ENCODE peak calls at places on chromosomes 4 and X, in four cellular contexts. One of them, this sample, is unnamed.

GRCh38 chrX:69229436-69229835 is 64.2 kb upstream of the PJA1 start:
- DNase-seq in GM12864: no peak
- DNase-seq in pancreas: no peak
- DNase-seq in choroid plexus epithelial cell: peak
- DNase-seq in this sample: no peak

GRCh38 chrX:73563740-73564073 is 710 bp downstream of the CHIC1 start:
- DNase-seq in GM12864: no peak
- DNase-seq in pancreas: no peak
- DNase-seq in choroid plexus epithelial cell: peak
- DNase-seq in this sample: peak

GRCh38 chr4:73187325-73187724 is 71.3 kb downstream of the ANKRD17 start:
- DNase-seq in GM12864: no peak
- DNase-seq in pancreas: no peak
- DNase-seq in choroid plexus epithelial cell: peak
- DNase-seq in this sample: no peak

GRCh38 chrX:9339603-9340569 is 125.0 kb upstream of the TBL1X start:
- DNase-seq in GM12864: no peak
- DNase-seq in pancreas: no peak
- DNase-seq in choroid plexus epithelial cell: no peak
- DNase-seq in this sample: no peak

GRCh38 chrX:47502591-47503222 is 19.7 kb upstream of the ZNF41 start:
- DNase-seq in GM12864: no peak
- DNase-seq in pancreas: no peak
- DNase-seq in choroid plexus epithelial cell: peak
- DNase-seq in this sample: no peak

GRCh38 chrX:49960061-49960460 is 37.7 kb downstream of the CLCN5 start:
- DNase-seq in GM12864: no peak
- DNase-seq in pancreas: no peak
- DNase-seq in choroid plexus epithelial cell: no peak
- DNase-seq in this sample: no peak

GRCh38 chr4:25238052-25238451 is 4.2 kb downstream of the PI4K2B start:
- DNase-seq in GM12864: no peak
- DNase-seq in pancreas: no peak
- DNase-seq in choroid plexus epithelial cell: peak
- DNase-seq in this sample: no peak

GRCh38 chr4:129231907-129232626 is 136.1 kb downstream of the C4orf33 start:
- DNase-seq in GM12864: no peak
- DNase-seq in pancreas: no peak
- DNase-seq in choroid plexus epithelial cell: no peak
- DNase-seq in this sample: no peak

GRCh38 chrX:23822397-23822796 is 39.4 kb downstream of the SAT1 start:
- DNase-seq in GM12864: no peak
- DNase-seq in pancreas: no peak
- DNase-seq in choroid plexus epithelial cell: peak
- DNase-seq in this sample: no peak

GRCh38 chr4:67556426-67556825 is 2.1 kb upstream of the STAP1 start:
- DNase-seq in GM12864: no peak
- DNase-seq in pancreas: no peak
- DNase-seq in choroid plexus epithelial cell: peak
- DNase-seq in this sample: no peak

GRCh38 chr4:6225469-6225868 is 25.1 kb upstream of the JAKMIP1 start:
- DNase-seq in GM12864: no peak
- DNase-seq in pancreas: no peak
- DNase-seq in choroid plexus epithelial cell: peak
- DNase-seq in this sample: peak

GRCh38 chrX:68841251-68842049 is 12.6 kb downstream of the EFNB1 start:
- DNase-seq in GM12864: no peak
- DNase-seq in pancreas: peak
- DNase-seq in choroid plexus epithelial cell: no peak
- DNase-seq in this sample: no peak

GRCh38 chr4:104901438-104901837 is 245.2 kb upstream of the TET2 start:
- DNase-seq in GM12864: no peak
- DNase-seq in pancreas: no peak
- DNase-seq in choroid plexus epithelial cell: peak
- DNase-seq in this sample: no peak

GRCh38 chr4:142406051-142406549 is 440.0 kb downstream of the INPP4B start:
- DNase-seq in GM12864: no peak
- DNase-seq in pancreas: no peak
- DNase-seq in choroid plexus epithelial cell: peak
- DNase-seq in this sample: no peak

GRCh38 chrX:72100824-72101351 is 30.8 kb downstream of the RTL5 start:
- DNase-seq in GM12864: peak
- DNase-seq in pancreas: no peak
- DNase-seq in choroid plexus epithelial cell: no peak
- DNase-seq in this sample: peak

GRCh38 chrX:108347800-108348199 is 90.4 kb downstream of the COL4A6 start:
- DNase-seq in GM12864: no peak
- DNase-seq in pancreas: no peak
- DNase-seq in choroid plexus epithelial cell: no peak
- DNase-seq in this sample: no peak

GRCh38 chrX:53422091-53422914 is at the start of the genes RIBC1 and SMC1A:
- DNase-seq in GM12864: peak
- DNase-seq in pancreas: peak
- DNase-seq in choroid plexus epithelial cell: peak
- DNase-seq in this sample: peak

GRCh38 chr4:151013944-151014343 is 1.1 kb downstream of the LRBA start:
- DNase-seq in GM12864: no peak
- DNase-seq in pancreas: no peak
- DNase-seq in choroid plexus epithelial cell: no peak
- DNase-seq in this sample: no peak

GRCh38 chr4:183987987-183988392 is 82.9 kb downstream of the STOX2 start:
- DNase-seq in GM12864: no peak
- DNase-seq in pancreas: peak
- DNase-seq in choroid plexus epithelial cell: peak
- DNase-seq in this sample: no peak

GRCh38 chr4:7460591-7460990 is 25.9 kb upstream of the PSAPL1 start:
- DNase-seq in GM12864: no peak
- DNase-seq in pancreas: no peak
- DNase-seq in choroid plexus epithelial cell: peak
- DNase-seq in this sample: no peak

GRCh38 chr4:3009422-3009821 is 46.1 kb downstream of the GRK4 start:
- DNase-seq in GM12864: peak
- DNase-seq in pancreas: no peak
- DNase-seq in choroid plexus epithelial cell: peak
- DNase-seq in this sample: peak

GRCh38 chr4:38154681-38155588 is 194.7 kb downstream of the PTTG2 start:
- DNase-seq in GM12864: no peak
- DNase-seq in pancreas: peak
- DNase-seq in choroid plexus epithelial cell: no peak
- DNase-seq in this sample: no peak

GRCh38 chr4:123546123-123546654 is 149.6 kb downstream of the SPRY1 start:
- DNase-seq in GM12864: no peak
- DNase-seq in pancreas: peak
- DNase-seq in choroid plexus epithelial cell: no peak
- DNase-seq in this sample: no peak

GRCh38 chrX:41921492-41922124 is 1.7 kb downstream of the CASK start:
- DNase-seq in GM12864: no peak
- DNase-seq in pancreas: no peak
- DNase-seq in choroid plexus epithelial cell: peak
- DNase-seq in this sample: peak

GRCh38 chr4:174521800-174522182 is 497 bp downstream of the HPGD start:
- DNase-seq in GM12864: no peak
- DNase-seq in pancreas: peak
- DNase-seq in choroid plexus epithelial cell: no peak
- DNase-seq in this sample: no peak

GRCh38 chrX:351736-352135 is 33.1 kb upstream of the GTPBP6 start:
- DNase-seq in GM12864: no peak
- DNase-seq in pancreas: no peak
- DNase-seq in choroid plexus epithelial cell: no peak
- DNase-seq in this sample: no peak

GRCh38 chr4:112002301-112002700 is 143.0 kb upstream of the FAM241A start:
- DNase-seq in GM12864: no peak
- DNase-seq in pancreas: no peak
- DNase-seq in choroid plexus epithelial cell: no peak
- DNase-seq in this sample: no peak

DNA sequence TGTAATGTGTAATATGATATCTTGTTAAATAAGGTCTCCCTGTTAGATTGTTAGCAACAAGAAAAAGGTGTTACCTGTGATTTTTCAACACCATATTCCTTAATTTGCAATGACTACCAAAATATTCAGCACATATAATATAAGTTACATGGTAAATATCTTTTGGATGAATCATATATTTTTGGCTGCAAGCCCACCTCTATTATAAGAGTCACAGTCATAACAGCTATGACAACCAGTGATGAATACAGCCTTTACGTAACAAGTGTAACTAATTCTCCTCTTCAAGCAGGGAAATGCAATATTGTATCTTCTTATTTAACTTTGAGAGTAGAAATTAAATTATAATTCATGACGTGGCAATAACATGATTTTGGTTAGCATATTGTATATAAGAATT is 187.0 kb downstream of the NLGN4X start:
- DNase-seq in GM12864: no peak
- DNase-seq in pancreas: no peak
- DNase-seq in choroid plexus epithelial cell: no peak
- DNase-seq in this sample: no peak
- TF ChIP-seq CTCF in GM12864: no peak
- TF ChIP-seq CTCF in pancreas: no peak
- TF ChIP-seq CTCF in choroid plexus epithelial cell: no peak
- TF ChIP-seq CTCF in this sample: no peak

GRCh38 chr4:54185380-54185779 is 43.7 kb upstream of the PDGFRA start:
- DNase-seq in GM12864: no peak
- DNase-seq in pancreas: no peak
- DNase-seq in choroid plexus epithelial cell: no peak
- DNase-seq in this sample: no peak
- TF ChIP-seq CTCF in GM12864: no peak
- TF ChIP-seq CTCF in pancreas: no peak
- TF ChIP-seq CTCF in choroid plexus epithelial cell: no peak
- TF ChIP-seq CTCF in this sample: no peak

GRCh38 chr4:163554870-163555465 is 60.5 kb downstream of the TMA16 start:
- DNase-seq in GM12864: no peak
- DNase-seq in pancreas: no peak
- DNase-seq in choroid plexus epithelial cell: peak
- DNase-seq in this sample: no peak

GRCh38 chr4:163556650-163557391 is 62.3 kb downstream of the TMA16 start:
- DNase-seq in GM12864: no peak
- DNase-seq in pancreas: no peak
- DNase-seq in choroid plexus epithelial cell: no peak
- DNase-seq in this sample: no peak

GRCh38 chr4:163558539-163559044 is 64.1 kb downstream of the TMA16 start:
- DNase-seq in GM12864: no peak
- DNase-seq in pancreas: peak
- DNase-seq in choroid plexus epithelial cell: no peak
- DNase-seq in this sample: no peak

GRCh38 chr4:163553146-163553545 is 58.7 kb downstream of the TMA16 start:
- DNase-seq in GM12864: no peak
- DNase-seq in pancreas: no peak
- DNase-seq in choroid plexus epithelial cell: no peak
- DNase-seq in this sample: no peak

GRCh38 chr4:163556169-163556568 is 61.7 kb downstream of the TMA16 start:
- DNase-seq in GM12864: no peak
- DNase-seq in pancreas: no peak
- DNase-seq in choroid plexus epithelial cell: peak
- DNase-seq in this sample: peak
- TF ChIP-seq CTCF in GM12864: no peak
- TF ChIP-seq CTCF in pancreas: no peak
- TF ChIP-seq CTCF in choroid plexus epithelial cell: peak
- TF ChIP-seq CTCF in this sample: peak

DNA sequence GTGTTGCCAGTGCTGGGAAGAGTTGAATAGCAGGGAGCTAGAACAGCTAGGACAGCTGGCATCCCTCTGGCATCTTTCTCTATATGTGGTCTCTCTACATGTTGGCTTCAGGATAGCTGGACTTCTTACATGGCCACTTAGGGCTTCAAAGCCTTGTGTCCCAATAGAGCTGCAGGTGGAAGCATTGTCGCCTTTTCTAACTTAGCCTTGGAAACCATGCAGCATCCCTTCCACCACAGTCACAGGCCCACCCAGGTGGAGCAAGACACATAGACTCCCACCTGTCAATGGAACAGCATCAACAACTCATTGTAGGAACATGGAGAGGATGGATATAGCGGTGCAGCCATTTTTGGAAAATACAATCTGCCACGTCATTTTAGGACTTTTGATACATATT is 149.0 kb downstream of the AASDH start:
- DNase-seq in GM12864: no peak
- DNase-seq in pancreas: no peak
- DNase-seq in choroid plexus epithelial cell: no peak
- DNase-seq in this sample: no peak
- TF ChIP-seq CTCF in GM12864: no peak
- TF ChIP-seq CTCF in pancreas: no peak
- TF ChIP-seq CTCF in choroid plexus epithelial cell: no peak
- TF ChIP-seq CTCF in this sample: no peak

GRCh38 chr4:15963001-15963451 is at the start of gene FGFBP2:
- DNase-seq in GM12864: no peak
- DNase-seq in pancreas: no peak
- DNase-seq in choroid plexus epithelial cell: peak
- DNase-seq in this sample: peak
- TF ChIP-seq CTCF in GM12864: peak
- TF ChIP-seq CTCF in pancreas: no peak
- TF ChIP-seq CTCF in choroid plexus epithelial cell: peak
- TF ChIP-seq CTCF in this sample: peak

GRCh38 chr4:71230258-71230594 is 108.6 kb upstream of the SLC4A4 start:
- DNase-seq in GM12864: no peak
- DNase-seq in pancreas: no peak
- DNase-seq in choroid plexus epithelial cell: no peak
- DNase-seq in this sample: no peak
- TF ChIP-seq CTCF in GM12864: no peak
- TF ChIP-seq CTCF in pancreas: no peak
- TF ChIP-seq CTCF in choroid plexus epithelial cell: no peak
- TF ChIP-seq CTCF in this sample: no peak

GRCh38 chrX:150062292-150063137 is 124.2 kb upstream of the EOLA2 start:
- DNase-seq in GM12864: no peak
- DNase-seq in pancreas: no peak
- DNase-seq in choroid plexus epithelial cell: peak
- DNase-seq in this sample: no peak
- TF ChIP-seq CTCF in GM12864: no peak
- TF ChIP-seq CTCF in pancreas: no peak
- TF ChIP-seq CTCF in choroid plexus epithelial cell: peak
- TF ChIP-seq CTCF in this sample: no peak

GRCh38 chr4:115042496-115042895 is 70.9 kb downstream of the NDST4 start:
- DNase-seq in GM12864: no peak
- DNase-seq in pancreas: no peak
- DNase-seq in choroid plexus epithelial cell: no peak
- DNase-seq in this sample: no peak
- TF ChIP-seq CTCF in GM12864: peak
- TF ChIP-seq CTCF in pancreas: no peak
- TF ChIP-seq CTCF in choroid plexus epithelial cell: peak
- TF ChIP-seq CTCF in this sample: no peak

DNA sequence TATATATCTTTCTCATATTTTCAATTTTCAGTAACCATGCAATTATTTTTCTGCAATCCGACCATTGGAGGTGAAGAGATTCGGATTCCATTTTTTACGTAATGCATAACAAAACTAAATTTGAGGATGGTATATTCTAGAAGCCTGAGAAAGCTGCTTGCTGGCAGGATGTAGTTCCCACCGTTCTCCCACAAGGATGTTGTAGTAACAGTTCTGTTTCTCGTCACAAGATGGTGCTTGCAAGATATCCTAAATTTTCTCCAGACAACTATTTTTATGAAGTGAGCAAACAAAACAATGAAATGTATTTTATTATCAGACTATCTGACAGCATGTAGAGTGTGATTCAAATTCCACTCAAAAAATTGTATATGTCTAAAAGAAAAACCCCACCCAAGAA is 10.7 kb downstream of the PWWP3B start:
- DNase-seq in GM12864: no peak
- DNase-seq in pancreas: no peak
- DNase-seq in choroid plexus epithelial cell: peak
- DNase-seq in this sample: no peak
- TF ChIP-seq CTCF in GM12864: no peak
- TF ChIP-seq CTCF in pancreas: no peak
- TF ChIP-seq CTCF in choroid plexus epithelial cell: peak
- TF ChIP-seq CTCF in this sample: no peak

This sample was measured in GM20000.